ENCODE peak calls at places on chromosomes 13 and 19, in five cellular contexts. One of them, this sample, is unnamed.

GRCh38 chr13:23609414-23610186 is 39.4 kb downstream of the TNFRSF19 start:
- DNase-seq in AG04449: no peak
- DNase-seq in SK-N-DZ: no peak
- DNase-seq in HEK293T: no peak
- DNase-seq in left colon: no peak
- DNase-seq in this sample: no peak

GRCh38 chr19:18091217-18091608 is 4.5 kb upstream of the IL12RB1 start:
- DNase-seq in AG04449: no peak
- DNase-seq in SK-N-DZ: no peak
- DNase-seq in HEK293T: no peak
- DNase-seq in left colon: peak
- DNase-seq in this sample: peak

GRCh38 chr13:27824121-27824520 is 31.8 kb downstream of the GSX1 start:
- DNase-seq in AG04449: no peak
- DNase-seq in SK-N-DZ: no peak
- DNase-seq in HEK293T: no peak
- DNase-seq in left colon: no peak
- DNase-seq in this sample: no peak

GRCh38 chr19:50669319-50670101 is 20.3 kb downstream of the C19orf81 start:
- DNase-seq in AG04449: no peak
- DNase-seq in SK-N-DZ: no peak
- DNase-seq in HEK293T: peak
- DNase-seq in left colon: no peak
- DNase-seq in this sample: peak

GRCh38 chr13:75316427-75316826 is 165.5 kb downstream of the TBC1D4 start:
- DNase-seq in AG04449: no peak
- DNase-seq in SK-N-DZ: no peak
- DNase-seq in HEK293T: no peak
- DNase-seq in left colon: no peak
- DNase-seq in this sample: no peak

GRCh38 chr19:55013596-55013995 is 24.5 kb downstream of the GP6 start:
- DNase-seq in AG04449: no peak
- DNase-seq in SK-N-DZ: no peak
- DNase-seq in HEK293T: no peak
- DNase-seq in left colon: no peak
- DNase-seq in this sample: no peak

GRCh38 chr13:22883961-22884360 is 296.8 kb upstream of the SGCG start:
- DNase-seq in AG04449: no peak
- DNase-seq in SK-N-DZ: no peak
- DNase-seq in HEK293T: no peak
- DNase-seq in left colon: no peak
- DNase-seq in this sample: peak

GRCh38 chr13:100646030-100646673 is 28.4 kb downstream of the TMTC4 start:
- DNase-seq in AG04449: no peak
- DNase-seq in SK-N-DZ: peak
- DNase-seq in HEK293T: peak
- DNase-seq in left colon: no peak
- DNase-seq in this sample: no peak

GRCh38 chr13:39567569-39567968 is 35.4 kb downstream of the LHFPL6 start:
- DNase-seq in AG04449: no peak
- DNase-seq in SK-N-DZ: no peak
- DNase-seq in HEK293T: no peak
- DNase-seq in left colon: no peak
- DNase-seq in this sample: no peak

GRCh38 chr13:25686831-25687495 is 315.2 kb downstream of the ATP8A2 start:
- DNase-seq in AG04449: no peak
- DNase-seq in SK-N-DZ: peak
- DNase-seq in HEK293T: no peak
- DNase-seq in left colon: no peak
- DNase-seq in this sample: no peak

GRCh38 chr13:44470623-44471562 is 97.3 kb downstream of the SERP2 start:
- DNase-seq in AG04449: no peak
- DNase-seq in SK-N-DZ: peak
- DNase-seq in HEK293T: no peak
- DNase-seq in left colon: no peak
- DNase-seq in this sample: peak

GRCh38 chr13:32726374-32727037 is 140.3 kb downstream of the PDS5B start:
- DNase-seq in AG04449: no peak
- DNase-seq in SK-N-DZ: no peak
- DNase-seq in HEK293T: no peak
- DNase-seq in left colon: no peak
- DNase-seq in this sample: no peak

GRCh38 chr19:32255566-32256295 is 89.7 kb upstream of the ZNF507 start:
- DNase-seq in AG04449: no peak
- DNase-seq in SK-N-DZ: no peak
- DNase-seq in HEK293T: no peak
- DNase-seq in left colon: no peak
- DNase-seq in this sample: no peak